ENCODE peak calls at places on chromosomes 2 and 18, in five cellular contexts. One of them, this sample, is unnamed.
A peak's percentile ranks its signal among the peaks of the same experiment; 100 is the strongest.

GRCh38 chr2:158845444-158845843 is 50.3 kb downstream of the DAPL1 start:
- DNase-seq in right lobe of liver: no peak
- DNase-seq in CD8-positive, alpha-beta T cell: no peak
- DNase-seq in transverse colon: no peak
- DNase-seq in omental fat pad: no peak
- DNase-seq in this sample: no peak

GRCh38 chr2:42095923-42096408 is 48.1 kb downstream of the PKDCC start:
- DNase-seq in omental fat pad: peak; percentile 84
- DNase-seq in right lobe of liver: peak; percentile 70
- DNase-seq in transverse colon: peak; percentile 86
- DNase-seq in CD8-positive, alpha-beta T cell: peak; percentile 52
- DNase-seq in this sample: peak; percentile 63

GRCh38 chr2:37387143-37387835 is 42.9 kb downstream of the QPCT start:
- DNase-seq in transverse colon: no peak
- DNase-seq in right lobe of liver: no peak
- DNase-seq in omental fat pad: no peak
- DNase-seq in CD8-positive, alpha-beta T cell: no peak
- DNase-seq in this sample: no peak

GRCh38 chr2:219803294-219803693 is 175.9 kb downstream of the SLC4A3 start:
- DNase-seq in right lobe of liver: no peak
- DNase-seq in omental fat pad: no peak
- DNase-seq in CD8-positive, alpha-beta T cell: no peak
- DNase-seq in transverse colon: no peak
- DNase-seq in this sample: no peak

GRCh38 chr2:5695641-5696350 is 3.6 kb downstream of the SOX11 start:
- DNase-seq in omental fat pad: no peak
- DNase-seq in CD8-positive, alpha-beta T cell: no peak
- DNase-seq in right lobe of liver: no peak
- DNase-seq in transverse colon: no peak
- DNase-seq in this sample: no peak

GRCh38 chr18:24189664-24190346 is 50.9 kb downstream of the CABYR start:
- DNase-seq in omental fat pad: no peak
- DNase-seq in right lobe of liver: no peak
- DNase-seq in CD8-positive, alpha-beta T cell: no peak
- DNase-seq in transverse colon: no peak
- DNase-seq in this sample: no peak

GRCh38 chr2:104812281-104812680 is 41.6 kb upstream of the POU3F3 start:
- DNase-seq in transverse colon: no peak
- DNase-seq in omental fat pad: no peak
- DNase-seq in CD8-positive, alpha-beta T cell: no peak
- DNase-seq in right lobe of liver: no peak
- DNase-seq in this sample: no peak

GRCh38 chr18:30862900-30863299 is 179.6 kb downstream of the DSC3 start:
- DNase-seq in transverse colon: no peak
- DNase-seq in omental fat pad: no peak
- DNase-seq in right lobe of liver: no peak
- DNase-seq in CD8-positive, alpha-beta T cell: no peak
- DNase-seq in this sample: no peak

GRCh38 chr2:24972315-24972958 is 682 bp upstream of the DNAJC27 start:
- DNase-seq in CD8-positive, alpha-beta T cell: peak; percentile 8
- DNase-seq in transverse colon: peak; percentile 42
- DNase-seq in right lobe of liver: peak; percentile 51
- DNase-seq in omental fat pad: no peak
- DNase-seq in this sample: no peak

GRCh38 chr18:57683470-57683869 is 61.8 kb upstream of the NARS1 start:
- DNase-seq in right lobe of liver: no peak
- DNase-seq in transverse colon: no peak
- DNase-seq in omental fat pad: no peak
- DNase-seq in CD8-positive, alpha-beta T cell: no peak
- DNase-seq in this sample: no peak

GRCh38 chr18:70181015-70181414 is 24.5 kb downstream of the RTTN start:
- DNase-seq in omental fat pad: no peak
- DNase-seq in transverse colon: no peak
- DNase-seq in right lobe of liver: no peak
- DNase-seq in CD8-positive, alpha-beta T cell: no peak
- DNase-seq in this sample: no peak

GRCh38 chr2:147222506-147222905 is 622.3 kb upstream of the ACVR2A start:
- DNase-seq in right lobe of liver: no peak
- DNase-seq in CD8-positive, alpha-beta T cell: no peak
- DNase-seq in omental fat pad: no peak
- DNase-seq in transverse colon: no peak
- DNase-seq in this sample: no peak

GRCh38 chr2:230865766-230866703 is 1.3 kb downstream of the ITM2C start:
- DNase-seq in CD8-positive, alpha-beta T cell: no peak
- DNase-seq in omental fat pad: no peak
- DNase-seq in transverse colon: peak; percentile 91
- DNase-seq in right lobe of liver: no peak
- DNase-seq in this sample: no peak

GRCh38 chr2:177710003-177710411 is 317.4 kb downstream of the AGPS start:
- DNase-seq in CD8-positive, alpha-beta T cell: no peak
- DNase-seq in omental fat pad: no peak
- DNase-seq in transverse colon: no peak
- DNase-seq in right lobe of liver: no peak
- DNase-seq in this sample: no peak

GRCh38 chr18:56795381-56795780 is 144.2 kb downstream of the WDR7 start:
- DNase-seq in right lobe of liver: no peak
- DNase-seq in transverse colon: no peak
- DNase-seq in CD8-positive, alpha-beta T cell: no peak
- DNase-seq in omental fat pad: no peak
- DNase-seq in this sample: no peak

GRCh38 chr2:142544173-142544572 is 333.3 kb upstream of the KYNU start:
- DNase-seq in right lobe of liver: no peak
- DNase-seq in transverse colon: no peak
- DNase-seq in omental fat pad: no peak
- DNase-seq in CD8-positive, alpha-beta T cell: no peak
- DNase-seq in this sample: no peak

GRCh38 chr2:100179806-100180205 is 37.4 kb upstream of the AFF3 start:
- DNase-seq in right lobe of liver: no peak
- DNase-seq in transverse colon: no peak
- DNase-seq in omental fat pad: no peak
- DNase-seq in CD8-positive, alpha-beta T cell: no peak
- DNase-seq in this sample: no peak

GRCh38 chr18:10579079-10579867 is 53.4 kb downstream of the NAPG start:
- DNase-seq in transverse colon: no peak
- DNase-seq in right lobe of liver: no peak
- DNase-seq in omental fat pad: no peak
- DNase-seq in CD8-positive, alpha-beta T cell: no peak
- DNase-seq in this sample: no peak

GRCh38 chr2:23703583-23704385 is 223.1 kb downstream of the ATAD2B start:
- DNase-seq in right lobe of liver: no peak
- DNase-seq in omental fat pad: no peak
- DNase-seq in CD8-positive, alpha-beta T cell: no peak
- DNase-seq in transverse colon: no peak
- DNase-seq in this sample: no peak

GRCh38 chr2:188659656-188660406 is 314.3 kb upstream of the COL3A1 start:
- DNase-seq in CD8-positive, alpha-beta T cell: no peak
- DNase-seq in transverse colon: no peak
- DNase-seq in omental fat pad: no peak
- DNase-seq in right lobe of liver: no peak
- DNase-seq in this sample: no peak

GRCh38 chr2:30436859-30437435 is 10.1 kb upstream of the LCLAT1 start:
- DNase-seq in omental fat pad: no peak
- DNase-seq in transverse colon: no peak
- DNase-seq in right lobe of liver: no peak
- DNase-seq in CD8-positive, alpha-beta T cell: no peak
- DNase-seq in this sample: no peak

GRCh38 chr2:238170386-238171071 is 11.8 kb downstream of the ERFE start:
- DNase-seq in CD8-positive, alpha-beta T cell: no peak
- DNase-seq in right lobe of liver: no peak
- DNase-seq in transverse colon: no peak
- DNase-seq in omental fat pad: no peak
- DNase-seq in this sample: no peak

GRCh38 chr2:18514838-18515461 is 45.5 kb downstream of the RDH14 start:
- DNase-seq in transverse colon: no peak
- DNase-seq in CD8-positive, alpha-beta T cell: no peak
- DNase-seq in omental fat pad: no peak
- DNase-seq in right lobe of liver: no peak
- DNase-seq in this sample: no peak

GRCh38 chr2:240968731-240969624 is 29.4 kb upstream of the SNED1 start:
- DNase-seq in CD8-positive, alpha-beta T cell: no peak
- DNase-seq in transverse colon: no peak
- DNase-seq in right lobe of liver: peak; percentile 44
- DNase-seq in omental fat pad: no peak
- DNase-seq in this sample: peak; percentile 43

GRCh38 chr2:238900511-238900910 is 52.6 kb downstream of the TWIST2 start:
- DNase-seq in CD8-positive, alpha-beta T cell: no peak
- DNase-seq in transverse colon: no peak
- DNase-seq in omental fat pad: no peak
- DNase-seq in right lobe of liver: no peak
- DNase-seq in this sample: no peak

GRCh38 chr18:34697891-34698290 is 12.2 kb upstream of the DTNA start:
- DNase-seq in right lobe of liver: no peak
- DNase-seq in CD8-positive, alpha-beta T cell: no peak
- DNase-seq in omental fat pad: no peak
- DNase-seq in transverse colon: no peak
- DNase-seq in this sample: no peak

GRCh38 chr2:171595456-171595855 is 73.2 kb downstream of the CYBRD1 start:
- DNase-seq in right lobe of liver: no peak
- DNase-seq in CD8-positive, alpha-beta T cell: no peak
- DNase-seq in transverse colon: no peak
- DNase-seq in omental fat pad: no peak
- DNase-seq in this sample: no peak

GRCh38 chr18:80147037-80147417 is 38.0 kb downstream of the ADNP2 start:
- DNase-seq in CD8-positive, alpha-beta T cell: no peak
- DNase-seq in omental fat pad: no peak
- DNase-seq in right lobe of liver: no peak
- DNase-seq in transverse colon: no peak
- DNase-seq in this sample: no peak

GRCh38 chr18:66495844-66496243 is 108.0 kb downstream of the CDH19 start:
- DNase-seq in omental fat pad: no peak
- DNase-seq in transverse colon: peak; percentile 30
- DNase-seq in right lobe of liver: peak; percentile 48
- DNase-seq in CD8-positive, alpha-beta T cell: no peak
- DNase-seq in this sample: no peak

GRCh38 chr2:239657992-239658391 is 257.2 kb upstream of the HDAC4 start:
- DNase-seq in right lobe of liver: no peak
- DNase-seq in transverse colon: no peak
- DNase-seq in omental fat pad: no peak
- DNase-seq in CD8-positive, alpha-beta T cell: no peak
- DNase-seq in this sample: no peak

GRCh38 chr2:29522951-29523669 is 398.3 kb downstream of the ALK start:
- DNase-seq in omental fat pad: no peak
- DNase-seq in transverse colon: no peak
- DNase-seq in right lobe of liver: no peak
- DNase-seq in CD8-positive, alpha-beta T cell: no peak
- DNase-seq in this sample: no peak

GRCh38 chr2:85259101-85259590 is 68.6 kb downstream of the TGOLN2 start:
- DNase-seq in transverse colon: no peak
- DNase-seq in omental fat pad: no peak
- DNase-seq in CD8-positive, alpha-beta T cell: no peak
- DNase-seq in right lobe of liver: no peak
- DNase-seq in this sample: no peak

DNA sequence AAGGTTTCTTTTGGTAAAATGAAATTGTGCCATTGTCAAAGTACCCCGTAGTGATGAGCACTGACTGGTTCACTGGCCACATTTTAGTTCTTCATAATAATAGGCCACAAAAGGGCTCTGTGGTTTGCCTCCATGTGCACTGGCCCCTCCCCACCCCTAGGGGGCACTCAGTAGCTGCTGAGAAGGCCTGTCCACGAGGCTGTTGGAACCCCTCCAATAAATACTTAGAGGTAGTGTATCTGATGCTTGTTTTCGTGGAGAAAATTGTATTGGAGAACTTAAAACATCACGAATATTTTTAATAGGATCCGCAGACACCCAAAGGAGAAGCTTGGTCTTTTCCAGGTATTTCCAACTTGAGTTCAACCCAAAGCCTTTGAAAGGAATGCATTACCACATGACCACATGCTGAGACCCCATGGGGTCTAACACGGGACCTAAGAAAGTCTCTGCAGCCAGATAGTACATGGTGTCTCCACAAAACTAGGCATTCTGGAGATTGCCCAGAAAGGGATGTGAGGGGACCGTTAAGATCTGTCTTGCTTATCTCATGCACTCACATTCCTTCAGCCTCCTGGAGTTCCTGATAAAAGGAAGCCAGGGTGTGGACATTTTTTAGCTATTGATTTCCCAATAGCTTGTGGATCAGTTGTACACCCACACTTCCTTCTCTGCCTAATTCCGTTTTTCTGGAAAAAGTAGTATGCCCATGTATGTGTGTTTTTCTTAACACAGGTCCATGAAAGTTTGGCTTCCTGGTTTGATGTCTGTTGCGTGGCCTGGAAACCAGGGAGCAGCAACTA is 28.5 kb upstream of the NOSTRIN start:
- DNase-seq in CD8-positive, alpha-beta T cell: no peak
- DNase-seq in transverse colon: peak; percentile 66
- DNase-seq in right lobe of liver: peak; percentile 62
- DNase-seq in omental fat pad: no peak
- DNase-seq in this sample: no peak
- TF ChIP-seq CTCF in CD8-positive, alpha-beta T cell: no peak
- TF ChIP-seq CTCF in transverse colon: peak; percentile 70
- TF ChIP-seq CTCF in right lobe of liver: peak; percentile 96
- TF ChIP-seq CTCF in omental fat pad: no peak
- TF ChIP-seq CTCF in this sample: peak; percentile 60

GRCh38 chr2:231942180-231942579 is 16.0 kb upstream of the NPPC start:
- DNase-seq in CD8-positive, alpha-beta T cell: no peak
- DNase-seq in right lobe of liver: no peak
- DNase-seq in omental fat pad: no peak
- DNase-seq in transverse colon: no peak
- DNase-seq in this sample: no peak
- TF ChIP-seq CTCF in CD8-positive, alpha-beta T cell: no peak
- TF ChIP-seq CTCF in right lobe of liver: no peak
- TF ChIP-seq CTCF in omental fat pad: no peak
- TF ChIP-seq CTCF in transverse colon: no peak
- TF ChIP-seq CTCF in this sample: no peak

GRCh38 chr2:10022886-10023662 is 20.3 kb upstream of the KLF11 start:
- DNase-seq in CD8-positive, alpha-beta T cell: no peak
- DNase-seq in right lobe of liver: no peak
- DNase-seq in omental fat pad: no peak
- DNase-seq in transverse colon: no peak
- DNase-seq in this sample: no peak
- TF ChIP-seq CTCF in CD8-positive, alpha-beta T cell: no peak
- TF ChIP-seq CTCF in right lobe of liver: peak; percentile 11
- TF ChIP-seq CTCF in omental fat pad: no peak
- TF ChIP-seq CTCF in transverse colon: no peak
- TF ChIP-seq CTCF in this sample: no peak

DNA sequence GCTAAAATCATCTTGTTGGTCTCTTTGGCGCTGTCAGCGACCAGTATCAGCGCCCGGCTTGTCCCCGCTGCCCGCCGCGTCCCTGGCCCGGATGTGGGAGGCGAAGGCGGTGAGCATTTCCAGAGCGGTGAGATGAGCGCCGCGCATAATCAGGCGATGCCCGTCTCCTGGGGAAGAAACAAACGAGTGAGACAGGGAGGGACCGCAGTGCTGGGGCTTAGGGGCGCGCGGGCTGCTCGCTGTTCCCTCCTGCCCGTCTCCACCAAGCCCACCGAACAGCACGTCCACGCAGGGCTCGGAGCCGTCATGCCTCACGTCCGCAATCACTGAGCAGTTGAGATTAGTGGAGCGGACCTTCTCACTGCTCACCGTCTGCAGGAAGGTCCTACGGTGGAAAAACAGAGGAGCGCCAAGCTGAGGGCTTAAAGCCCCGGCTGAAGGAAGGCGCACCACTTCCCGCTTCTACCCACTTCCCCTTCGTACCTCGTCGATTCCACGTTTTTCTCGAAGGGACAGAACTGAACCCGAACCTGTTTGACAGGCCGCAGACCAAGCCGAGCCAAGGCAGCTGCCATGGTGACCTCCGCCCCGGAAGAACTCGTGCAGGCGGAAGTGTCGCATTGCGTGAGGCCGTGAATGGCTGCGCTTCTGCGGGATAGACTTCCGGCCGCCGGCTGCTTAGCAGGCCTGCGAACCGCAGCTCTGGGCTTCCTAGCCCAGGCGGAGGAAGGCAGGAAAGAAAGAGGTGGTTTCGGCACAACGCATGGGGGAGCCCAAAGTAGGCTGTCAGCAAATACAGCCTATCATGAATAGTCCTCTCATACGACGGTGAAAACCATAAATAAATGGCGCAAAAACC is at the start of gene MRPL53:
- DNase-seq in transverse colon: peak; percentile 95
- DNase-seq in CD8-positive, alpha-beta T cell: peak; percentile 90
- DNase-seq in right lobe of liver: peak; percentile 94
- DNase-seq in omental fat pad: peak; percentile 98
- DNase-seq in this sample: peak; percentile 90
- TF ChIP-seq CTCF in transverse colon: no peak
- TF ChIP-seq CTCF in CD8-positive, alpha-beta T cell: no peak
- TF ChIP-seq CTCF in right lobe of liver: no peak
- TF ChIP-seq CTCF in omental fat pad: no peak
- TF ChIP-seq CTCF in this sample: no peak

This sample was measured in CD14-positive monocyte.